ENCODE peak calls at places on chromosomes 4 and X, in ten cellular contexts. One of them, this sample, is unnamed.

GRCh38 chr4:135192746-135193535 is 991.4 kb upstream of the PABPC4L start:
- DNase-seq in mesothelial cell of epicardium: no peak
- DNase-seq in stomach: no peak
- DNase-seq in vagina: no peak
- DNase-seq in ovary: no peak
- DNase-seq in AG04449: no peak
- DNase-seq in astrocyte of the spinal cord: no peak
- DNase-seq in AG10803: no peak
- DNase-seq in A549: no peak
- DNase-seq in BJ: no peak
- DNase-seq in this sample: no peak

GRCh38 chr4:139823746-139824145 is 158.1 kb downstream of the MGST2 start:
- DNase-seq in mesothelial cell of epicardium: no peak
- DNase-seq in stomach: no peak
- DNase-seq in vagina: no peak
- DNase-seq in ovary: no peak
- DNase-seq in AG04449: no peak
- DNase-seq in astrocyte of the spinal cord: no peak
- DNase-seq in AG10803: no peak
- DNase-seq in A549: no peak
- DNase-seq in BJ: no peak
- DNase-seq in this sample: no peak

GRCh38 chrX:40237745-40238178 is 140.0 kb upstream of the BCOR start:
- DNase-seq in mesothelial cell of epicardium: no peak
- DNase-seq in stomach: no peak
- DNase-seq in vagina: no peak
- DNase-seq in ovary: no peak
- DNase-seq in AG04449: no peak
- DNase-seq in astrocyte of the spinal cord: no peak
- DNase-seq in AG10803: no peak
- DNase-seq in A549: no peak
- DNase-seq in BJ: no peak
- DNase-seq in this sample: no peak

GRCh38 chr4:187944179-187944578 is 51.4 kb upstream of the ZFP42 start:
- DNase-seq in mesothelial cell of epicardium: no peak
- DNase-seq in stomach: no peak
- DNase-seq in vagina: no peak
- DNase-seq in ovary: no peak
- DNase-seq in AG04449: no peak
- DNase-seq in astrocyte of the spinal cord: no peak
- DNase-seq in AG10803: no peak
- DNase-seq in A549: no peak
- DNase-seq in BJ: no peak
- DNase-seq in this sample: no peak

GRCh38 chr4:48633657-48634056 is 143.6 kb downstream of the ZAR1 start:
- DNase-seq in mesothelial cell of epicardium: no peak
- DNase-seq in stomach: no peak
- DNase-seq in vagina: no peak
- DNase-seq in ovary: no peak
- DNase-seq in AG04449: no peak
- DNase-seq in astrocyte of the spinal cord: no peak
- DNase-seq in AG10803: no peak
- DNase-seq in A549: no peak
- DNase-seq in BJ: no peak
- DNase-seq in this sample: no peak

GRCh38 chr4:99811850-99812249 is 4.8 kb upstream of the DAPP1 start:
- DNase-seq in mesothelial cell of epicardium: no peak
- DNase-seq in stomach: no peak
- DNase-seq in vagina: no peak
- DNase-seq in ovary: no peak
- DNase-seq in AG04449: no peak
- DNase-seq in astrocyte of the spinal cord: peak
- DNase-seq in AG10803: peak
- DNase-seq in A549: peak
- DNase-seq in BJ: no peak
- DNase-seq in this sample: peak

GRCh38 chrX:118255921-118256320 is 90.0 kb upstream of the WDR44 start:
- DNase-seq in mesothelial cell of epicardium: no peak
- DNase-seq in stomach: no peak
- DNase-seq in vagina: no peak
- DNase-seq in ovary: no peak
- DNase-seq in AG04449: no peak
- DNase-seq in astrocyte of the spinal cord: no peak
- DNase-seq in AG10803: no peak
- DNase-seq in A549: no peak
- DNase-seq in BJ: no peak
- DNase-seq in this sample: no peak

GRCh38 chr4:145865274-145865941 is 73.2 kb downstream of the ZNF827 start:
- DNase-seq in mesothelial cell of epicardium: no peak
- DNase-seq in stomach: no peak
- DNase-seq in vagina: no peak
- DNase-seq in ovary: no peak
- DNase-seq in AG04449: no peak
- DNase-seq in astrocyte of the spinal cord: no peak
- DNase-seq in AG10803: no peak
- DNase-seq in A549: no peak
- DNase-seq in BJ: no peak
- DNase-seq in this sample: no peak

GRCh38 chr4:139229534-139230039 is 50.4 kb downstream of the MGARP start:
- DNase-seq in mesothelial cell of epicardium: no peak
- DNase-seq in stomach: no peak
- DNase-seq in vagina: no peak
- DNase-seq in ovary: no peak
- DNase-seq in AG04449: no peak
- DNase-seq in astrocyte of the spinal cord: peak
- DNase-seq in AG10803: peak
- DNase-seq in A549: peak
- DNase-seq in BJ: no peak
- DNase-seq in this sample: peak

GRCh38 chr4:185272232-185272631 is 62.8 kb downstream of the SNX25 start:
- DNase-seq in mesothelial cell of epicardium: no peak
- DNase-seq in stomach: no peak
- DNase-seq in vagina: no peak
- DNase-seq in ovary: no peak
- DNase-seq in AG04449: no peak
- DNase-seq in astrocyte of the spinal cord: no peak
- DNase-seq in AG10803: no peak
- DNase-seq in A549: no peak
- DNase-seq in BJ: no peak
- DNase-seq in this sample: no peak

GRCh38 chr4:120977435-120977997 is 55.0 kb upstream of the PRDM5 start:
- DNase-seq in mesothelial cell of epicardium: no peak
- DNase-seq in stomach: no peak
- DNase-seq in vagina: no peak
- DNase-seq in ovary: no peak
- DNase-seq in AG04449: peak
- DNase-seq in astrocyte of the spinal cord: peak
- DNase-seq in AG10803: peak
- DNase-seq in A549: peak
- DNase-seq in BJ: peak
- DNase-seq in this sample: peak

GRCh38 chr4:52234539-52235174 is 183.6 kb downstream of the SPATA18 start:
- DNase-seq in mesothelial cell of epicardium: no peak
- DNase-seq in stomach: no peak
- DNase-seq in vagina: no peak
- DNase-seq in ovary: peak
- DNase-seq in AG04449: peak
- DNase-seq in astrocyte of the spinal cord: peak
- DNase-seq in AG10803: peak
- DNase-seq in A549: peak
- DNase-seq in BJ: peak
- DNase-seq in this sample: no peak

GRCh38 chr4:185542626-185543336 is 7.5 kb upstream of the PDLIM3 start:
- DNase-seq in mesothelial cell of epicardium: no peak
- DNase-seq in stomach: peak
- DNase-seq in vagina: no peak
- DNase-seq in ovary: peak
- DNase-seq in AG04449: no peak
- DNase-seq in astrocyte of the spinal cord: peak
- DNase-seq in AG10803: no peak
- DNase-seq in A549: no peak
- DNase-seq in BJ: no peak
- DNase-seq in this sample: no peak

GRCh38 chrX:68084765-68085164 is 348.5 kb downstream of the OPHN1 start:
- DNase-seq in mesothelial cell of epicardium: no peak
- DNase-seq in stomach: no peak
- DNase-seq in vagina: no peak
- DNase-seq in ovary: peak
- DNase-seq in AG04449: no peak
- DNase-seq in astrocyte of the spinal cord: peak
- DNase-seq in AG10803: peak
- DNase-seq in A549: no peak
- DNase-seq in BJ: peak
- DNase-seq in this sample: no peak

GRCh38 chrX:38816158-38816557 is 14.9 kb downstream of the MID1IP1 start:
- DNase-seq in mesothelial cell of epicardium: no peak
- DNase-seq in stomach: no peak
- DNase-seq in vagina: no peak
- DNase-seq in ovary: no peak
- DNase-seq in AG04449: no peak
- DNase-seq in astrocyte of the spinal cord: no peak
- DNase-seq in AG10803: no peak
- DNase-seq in A549: no peak
- DNase-seq in BJ: no peak
- DNase-seq in this sample: no peak

DNA sequence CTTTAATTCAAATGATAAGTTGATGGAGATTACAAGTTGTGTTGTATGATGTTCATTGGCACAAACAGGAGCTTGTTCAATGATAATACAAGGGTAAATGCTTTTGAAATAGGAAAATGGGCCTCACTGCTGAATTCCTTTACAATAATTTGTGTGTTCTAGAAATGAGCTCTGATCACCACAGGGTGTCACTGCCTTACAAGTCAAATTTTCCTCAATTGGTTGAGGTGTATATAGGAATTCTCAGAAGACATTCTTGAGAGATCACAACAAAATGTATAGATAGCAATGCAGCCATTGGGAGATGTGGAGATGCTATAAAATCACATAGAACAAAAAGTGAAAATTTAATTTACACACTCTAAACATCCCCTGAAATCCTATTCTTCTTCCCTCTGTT is 49.6 kb downstream of the KLF8 start:
- DNase-seq in mesothelial cell of epicardium: no peak
- DNase-seq in stomach: no peak
- DNase-seq in vagina: no peak
- DNase-seq in ovary: no peak
- DNase-seq in AG04449: no peak
- DNase-seq in astrocyte of the spinal cord: peak
- DNase-seq in AG10803: peak
- DNase-seq in A549: peak
- DNase-seq in BJ: no peak
- DNase-seq in this sample: peak
- TF ChIP-seq CTCF in mesothelial cell of epicardium: no peak
- TF ChIP-seq CTCF in stomach: no peak
- TF ChIP-seq CTCF in vagina: no peak
- TF ChIP-seq CTCF in ovary: no peak
- TF ChIP-seq CTCF in AG04449: no peak
- TF ChIP-seq CTCF in astrocyte of the spinal cord: no peak
- TF ChIP-seq CTCF in AG10803: peak
- TF ChIP-seq CTCF in A549: peak
- TF ChIP-seq CTCF in BJ: peak
- TF ChIP-seq CTCF in this sample: no peak

GRCh38 chrX:24149346-24150050 is at the start of gene ZFX:
- DNase-seq in mesothelial cell of epicardium: peak
- DNase-seq in stomach: peak
- DNase-seq in vagina: no peak
- DNase-seq in ovary: peak
- DNase-seq in AG04449: no peak
- DNase-seq in astrocyte of the spinal cord: peak
- DNase-seq in AG10803: peak
- DNase-seq in A549: peak
- DNase-seq in BJ: no peak
- DNase-seq in this sample: peak

GRCh38 chrX:24151513-24151912 is 2.0 kb downstream of the ZFX start:
- DNase-seq in mesothelial cell of epicardium: no peak
- DNase-seq in stomach: no peak
- DNase-seq in vagina: no peak
- DNase-seq in ovary: no peak
- DNase-seq in AG04449: no peak
- DNase-seq in astrocyte of the spinal cord: no peak
- DNase-seq in AG10803: no peak
- DNase-seq in A549: peak
- DNase-seq in BJ: no peak
- DNase-seq in this sample: no peak

GRCh38 chrX:24148118-24148517 is 1.4 kb upstream of the ZFX start:
- DNase-seq in mesothelial cell of epicardium: no peak
- DNase-seq in stomach: no peak
- DNase-seq in vagina: no peak
- DNase-seq in ovary: no peak
- DNase-seq in AG04449: no peak
- DNase-seq in astrocyte of the spinal cord: peak
- DNase-seq in AG10803: no peak
- DNase-seq in A549: no peak
- DNase-seq in BJ: no peak
- DNase-seq in this sample: no peak

GRCh38 chrX:24148535-24149345 is 789 bp upstream of the ZFX start:
- DNase-seq in mesothelial cell of epicardium: peak
- DNase-seq in stomach: no peak
- DNase-seq in vagina: no peak
- DNase-seq in ovary: peak
- DNase-seq in AG04449: no peak
- DNase-seq in astrocyte of the spinal cord: peak
- DNase-seq in AG10803: peak
- DNase-seq in A549: peak
- DNase-seq in BJ: peak
- DNase-seq in this sample: no peak

GRCh38 chrX:24150051-24150790 is 692 bp downstream of the ZFX start:
- DNase-seq in mesothelial cell of epicardium: peak
- DNase-seq in stomach: peak
- DNase-seq in vagina: peak
- DNase-seq in ovary: peak
- DNase-seq in AG04449: no peak
- DNase-seq in astrocyte of the spinal cord: peak
- DNase-seq in AG10803: peak
- DNase-seq in A549: peak
- DNase-seq in BJ: peak
- DNase-seq in this sample: peak
- TF ChIP-seq CTCF in mesothelial cell of epicardium: peak
- TF ChIP-seq CTCF in stomach: peak
- TF ChIP-seq CTCF in vagina: peak
- TF ChIP-seq CTCF in ovary: peak
- TF ChIP-seq CTCF in AG04449: peak
- TF ChIP-seq CTCF in astrocyte of the spinal cord: peak
- TF ChIP-seq CTCF in AG10803: peak
- TF ChIP-seq CTCF in A549: peak
- TF ChIP-seq CTCF in BJ: peak
- TF ChIP-seq CTCF in this sample: peak

GRCh38 chr4:73127839-73128448 is 58.4 kb upstream of the COX18 start:
- DNase-seq in mesothelial cell of epicardium: no peak
- DNase-seq in stomach: no peak
- DNase-seq in vagina: no peak
- DNase-seq in ovary: no peak
- DNase-seq in AG04449: no peak
- DNase-seq in astrocyte of the spinal cord: no peak
- DNase-seq in AG10803: peak
- DNase-seq in A549: peak
- DNase-seq in BJ: no peak
- DNase-seq in this sample: peak
- TF ChIP-seq CTCF in mesothelial cell of epicardium: no peak
- TF ChIP-seq CTCF in stomach: no peak
- TF ChIP-seq CTCF in vagina: no peak
- TF ChIP-seq CTCF in ovary: no peak
- TF ChIP-seq CTCF in AG04449: no peak
- TF ChIP-seq CTCF in astrocyte of the spinal cord: peak
- TF ChIP-seq CTCF in AG10803: peak
- TF ChIP-seq CTCF in A549: peak
- TF ChIP-seq CTCF in BJ: peak
- TF ChIP-seq CTCF in this sample: no peak

GRCh38 chr4:175536852-175537453 is 275.1 kb downstream of the GPM6A start:
- DNase-seq in mesothelial cell of epicardium: no peak
- DNase-seq in stomach: no peak
- DNase-seq in vagina: no peak
- DNase-seq in ovary: no peak
- DNase-seq in AG04449: no peak
- DNase-seq in astrocyte of the spinal cord: peak
- DNase-seq in AG10803: peak
- DNase-seq in A549: peak
- DNase-seq in BJ: no peak
- DNase-seq in this sample: peak
- TF ChIP-seq CTCF in mesothelial cell of epicardium: peak
- TF ChIP-seq CTCF in stomach: no peak
- TF ChIP-seq CTCF in vagina: peak
- TF ChIP-seq CTCF in ovary: no peak
- TF ChIP-seq CTCF in AG04449: no peak
- TF ChIP-seq CTCF in astrocyte of the spinal cord: peak
- TF ChIP-seq CTCF in AG10803: peak
- TF ChIP-seq CTCF in A549: peak
- TF ChIP-seq CTCF in BJ: peak
- TF ChIP-seq CTCF in this sample: no peak

This sample was measured in Calu3.